ENCODE peak calls at places on chromosomes 7 and 10, in four cellular contexts. One of them, this sample, is unnamed.
A peak's percentile ranks its signal among the peaks of the same experiment; 100 is the strongest.

GRCh38 chr10:66242885-66243284 is 683.0 kb upstream of the LRRTM3 start:
- DNase-seq in CD8-positive, alpha-beta memory T cell: no peak
- DNase-seq in Panc1: no peak
- DNase-seq in A549: no peak
- DNase-seq in this sample: no peak

GRCh38 chr7:144437370-144438191 is 34.1 kb upstream of the NOBOX start:
- DNase-seq in A549: peak; percentile 63
- DNase-seq in Panc1: peak; percentile 69
- DNase-seq in CD8-positive, alpha-beta memory T cell: peak; percentile 24
- DNase-seq in this sample: peak; percentile 39

GRCh38 chr7:102167254-102167653 is 119.4 kb upstream of the SH2B2 start:
- DNase-seq in Panc1: no peak
- DNase-seq in A549: no peak
- DNase-seq in CD8-positive, alpha-beta memory T cell: no peak
- DNase-seq in this sample: no peak

GRCh38 chr7:68547181-68547580 is 1051.1 kb upstream of the AUTS2 start:
- DNase-seq in CD8-positive, alpha-beta memory T cell: no peak
- DNase-seq in A549: no peak
- DNase-seq in Panc1: no peak
- DNase-seq in this sample: no peak

GRCh38 chr7:148738737-148739535 is 40.2 kb downstream of the CUL1 start:
- DNase-seq in A549: no peak
- DNase-seq in CD8-positive, alpha-beta memory T cell: no peak
- DNase-seq in Panc1: no peak
- DNase-seq in this sample: no peak

GRCh38 chr7:19117081-19117869 is at the start of gene TWIST1:
- DNase-seq in Panc1: no peak
- DNase-seq in CD8-positive, alpha-beta memory T cell: no peak
- DNase-seq in A549: peak; percentile 41
- DNase-seq in this sample: peak; percentile 94

GRCh38 chr10:88670497-88670896 is 6.3 kb downstream of the LIPF start:
- DNase-seq in A549: no peak
- DNase-seq in CD8-positive, alpha-beta memory T cell: no peak
- DNase-seq in Panc1: no peak
- DNase-seq in this sample: no peak

GRCh38 chr10:101308051-101308450 is 45.9 kb upstream of the BTRC start:
- DNase-seq in CD8-positive, alpha-beta memory T cell: no peak
- DNase-seq in A549: no peak
- DNase-seq in Panc1: no peak
- DNase-seq in this sample: no peak

GRCh38 chr10:70974351-70974901 is 86.1 kb upstream of the PCBD1 start:
- DNase-seq in Panc1: no peak
- DNase-seq in A549: no peak
- DNase-seq in CD8-positive, alpha-beta memory T cell: no peak
- DNase-seq in this sample: peak; percentile 21

GRCh38 chr7:91557789-91558396 is 293.7 kb downstream of the FZD1 start:
- DNase-seq in CD8-positive, alpha-beta memory T cell: no peak
- DNase-seq in Panc1: no peak
- DNase-seq in A549: peak; percentile 92
- DNase-seq in this sample: peak; percentile 6

GRCh38 chr10:43078175-43078985 is 1.5 kb downstream of the RET start:
- DNase-seq in CD8-positive, alpha-beta memory T cell: no peak
- DNase-seq in A549: peak; percentile 17
- DNase-seq in Panc1: no peak
- DNase-seq in this sample: no peak

GRCh38 chr7:1393421-1393820 is 65.8 kb downstream of the MICALL2 start:
- DNase-seq in CD8-positive, alpha-beta memory T cell: no peak
- DNase-seq in Panc1: no peak
- DNase-seq in A549: no peak
- DNase-seq in this sample: no peak

GRCh38 chr10:76723781-76724336 is 913.7 kb downstream of the KCNMA1 start:
- DNase-seq in Panc1: no peak
- DNase-seq in A549: no peak
- DNase-seq in CD8-positive, alpha-beta memory T cell: no peak
- DNase-seq in this sample: no peak

GRCh38 chr10:104639595-104640338 is 1.3 kb upstream of the SORCS3 start:
- DNase-seq in CD8-positive, alpha-beta memory T cell: no peak
- DNase-seq in A549: peak; percentile 25
- DNase-seq in Panc1: no peak
- DNase-seq in this sample: no peak

GRCh38 chr10:8325417-8325980 is 271.0 kb downstream of the GATA3 start:
- DNase-seq in Panc1: no peak
- DNase-seq in A549: no peak
- DNase-seq in CD8-positive, alpha-beta memory T cell: no peak
- DNase-seq in this sample: no peak

GRCh38 chr10:44761076-44761475 is 150.1 kb upstream of the TMEM72 start:
- DNase-seq in A549: no peak
- DNase-seq in CD8-positive, alpha-beta memory T cell: no peak
- DNase-seq in Panc1: no peak
- DNase-seq in this sample: peak; percentile 50

GRCh38 chr10:53839437-53840039 is 961.5 kb downstream of the PCDH15 start:
- DNase-seq in A549: peak; percentile 21
- DNase-seq in CD8-positive, alpha-beta memory T cell: no peak
- DNase-seq in Panc1: peak; percentile 20
- DNase-seq in this sample: no peak

GRCh38 chr7:135333196-135333595 is 99.6 kb downstream of the STRA8 start:
- DNase-seq in A549: peak; percentile 36
- DNase-seq in Panc1: no peak
- DNase-seq in CD8-positive, alpha-beta memory T cell: no peak
- DNase-seq in this sample: no peak

GRCh38 chr7:149729983-149730801 is 43.2 kb downstream of the ZNF467 start:
- DNase-seq in Panc1: no peak
- DNase-seq in A549: no peak
- DNase-seq in CD8-positive, alpha-beta memory T cell: no peak
- DNase-seq in this sample: no peak

GRCh38 chr10:13890233-13890616 is 303.5 kb downstream of the PRPF18 start:
- DNase-seq in A549: no peak
- DNase-seq in CD8-positive, alpha-beta memory T cell: no peak
- DNase-seq in Panc1: no peak
- DNase-seq in this sample: no peak

GRCh38 chr10:89516149-89516832 is 19.1 kb downstream of the SLC16A12 start:
- DNase-seq in Panc1: no peak
- DNase-seq in A549: peak; percentile 27
- DNase-seq in CD8-positive, alpha-beta memory T cell: no peak
- DNase-seq in this sample: peak; percentile 58

GRCh38 chr7:65269150-65269856 is 104.4 kb upstream of the ZNF92 start:
- DNase-seq in CD8-positive, alpha-beta memory T cell: no peak
- DNase-seq in A549: peak; percentile 91
- DNase-seq in Panc1: no peak
- DNase-seq in this sample: peak; percentile 66

GRCh38 chr10:132099701-132100481 is 34.1 kb downstream of the JAKMIP3 start:
- DNase-seq in A549: no peak
- DNase-seq in CD8-positive, alpha-beta memory T cell: no peak
- DNase-seq in Panc1: no peak
- DNase-seq in this sample: no peak

GRCh38 chr7:7829667-7830066 is 111.3 kb upstream of the RPA3 start:
- DNase-seq in Panc1: no peak
- DNase-seq in CD8-positive, alpha-beta memory T cell: no peak
- DNase-seq in A549: no peak
- DNase-seq in this sample: no peak

GRCh38 chr10:76324283-76324682 is 892.9 kb downstream of the LRMDA start:
- DNase-seq in A549: no peak
- DNase-seq in CD8-positive, alpha-beta memory T cell: no peak
- DNase-seq in Panc1: no peak
- DNase-seq in this sample: no peak

GRCh38 chr7:111388912-111389311 is 173.4 kb downstream of the IMMP2L start:
- DNase-seq in CD8-positive, alpha-beta memory T cell: no peak
- DNase-seq in A549: no peak
- DNase-seq in Panc1: no peak
- DNase-seq in this sample: no peak

GRCh38 chr7:1653500-1653899 is 16.6 kb upstream of the ELFN1 start:
- DNase-seq in Panc1: no peak
- DNase-seq in CD8-positive, alpha-beta memory T cell: no peak
- DNase-seq in A549: no peak
- DNase-seq in this sample: no peak

GRCh38 chr10:54587973-54588372 is 213.1 kb downstream of the PCDH15 start:
- DNase-seq in CD8-positive, alpha-beta memory T cell: no peak
- DNase-seq in A549: no peak
- DNase-seq in Panc1: no peak
- DNase-seq in this sample: no peak

GRCh38 chr10:119597405-119598186 is 832 bp upstream of the TIAL1 start:
- DNase-seq in Panc1: no peak
- DNase-seq in CD8-positive, alpha-beta memory T cell: no peak
- DNase-seq in A549: no peak
- DNase-seq in this sample: no peak

GRCh38 chr7:99679032-99679399 is 780 bp downstream of the CYP3A5 start:
- DNase-seq in Panc1: peak; percentile 8
- DNase-seq in A549: peak; percentile 89
- DNase-seq in CD8-positive, alpha-beta memory T cell: no peak
- DNase-seq in this sample: peak; percentile 16

GRCh38 chr10:77926566-77927342 is at the start of gene DLG5:
- DNase-seq in Panc1: no peak
- DNase-seq in A549: peak; percentile 55
- DNase-seq in CD8-positive, alpha-beta memory T cell: no peak
- DNase-seq in this sample: no peak

GRCh38 chr10:1643161-1643910 is 94.0 kb downstream of the ADARB2 start:
- DNase-seq in Panc1: no peak
- DNase-seq in CD8-positive, alpha-beta memory T cell: no peak
- DNase-seq in A549: peak; percentile 9
- DNase-seq in this sample: no peak

GRCh38 chr7:114295522-114295921 is 119.1 kb upstream of the FOXP2 start:
- DNase-seq in A549: no peak
- DNase-seq in CD8-positive, alpha-beta memory T cell: no peak
- DNase-seq in Panc1: no peak
- DNase-seq in this sample: no peak

GRCh38 chr10:95260397-95260881 is 30.4 kb downstream of the PDLIM1 start:
- DNase-seq in Panc1: peak; percentile 73
- DNase-seq in A549: peak; percentile 84
- DNase-seq in CD8-positive, alpha-beta memory T cell: no peak
- DNase-seq in this sample: peak; percentile 57

GRCh38 chr7:30682131-30683083 is at the start of gene CRHR2:
- DNase-seq in A549: no peak
- DNase-seq in Panc1: no peak
- DNase-seq in CD8-positive, alpha-beta memory T cell: peak; percentile 50
- DNase-seq in this sample: no peak

GRCh38 chr10:20029523-20029922 is 213.3 kb downstream of the PLXDC2 start:
- DNase-seq in CD8-positive, alpha-beta memory T cell: no peak
- DNase-seq in Panc1: no peak
- DNase-seq in A549: no peak
- DNase-seq in this sample: no peak

GRCh38 chr7:56007167-56007652 is 42.8 kb downstream of the NIPSNAP2 start:
- DNase-seq in CD8-positive, alpha-beta memory T cell: no peak
- DNase-seq in A549: peak; percentile 26
- DNase-seq in Panc1: no peak
- DNase-seq in this sample: peak; percentile 24

DNA sequence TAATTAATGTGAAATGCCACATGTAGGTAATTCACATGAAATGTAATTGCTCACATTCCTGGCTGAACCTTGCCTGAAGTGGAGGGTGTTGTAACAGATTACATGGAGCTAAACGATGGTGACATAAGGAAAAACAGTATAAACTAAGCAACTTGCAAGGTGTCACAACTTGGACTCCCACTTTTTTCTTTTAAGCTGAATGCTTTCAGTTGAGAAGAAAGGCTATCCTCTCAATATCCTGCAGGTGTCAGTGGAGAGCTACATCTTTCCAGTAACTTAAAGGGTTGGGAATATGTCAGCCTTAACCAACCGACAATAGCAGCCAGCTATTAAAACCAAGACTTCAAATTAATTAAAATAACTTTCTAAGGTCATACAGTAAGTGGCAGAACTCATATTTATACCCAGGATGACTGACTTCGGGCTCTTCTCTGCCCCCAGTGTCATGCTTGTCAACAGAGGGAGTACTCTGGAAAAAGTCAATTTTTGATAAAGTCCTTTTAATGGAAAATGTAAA is 33.7 kb downstream of the NRBF2 start:
- DNase-seq in A549: peak; percentile 84
- DNase-seq in Panc1: peak; percentile 57
- DNase-seq in CD8-positive, alpha-beta memory T cell: peak; percentile 48
- DNase-seq in this sample: peak; percentile 46
- H3K4me3 ChIP-seq in A549: no peak overlapping the region
- H3K4me3 ChIP-seq in Panc1: no peak overlapping the region
- H3K4me3 ChIP-seq in CD8-positive, alpha-beta memory T cell: no peak overlapping the region
- H3K4me3 ChIP-seq in this sample: no peak overlapping the region

DNA sequence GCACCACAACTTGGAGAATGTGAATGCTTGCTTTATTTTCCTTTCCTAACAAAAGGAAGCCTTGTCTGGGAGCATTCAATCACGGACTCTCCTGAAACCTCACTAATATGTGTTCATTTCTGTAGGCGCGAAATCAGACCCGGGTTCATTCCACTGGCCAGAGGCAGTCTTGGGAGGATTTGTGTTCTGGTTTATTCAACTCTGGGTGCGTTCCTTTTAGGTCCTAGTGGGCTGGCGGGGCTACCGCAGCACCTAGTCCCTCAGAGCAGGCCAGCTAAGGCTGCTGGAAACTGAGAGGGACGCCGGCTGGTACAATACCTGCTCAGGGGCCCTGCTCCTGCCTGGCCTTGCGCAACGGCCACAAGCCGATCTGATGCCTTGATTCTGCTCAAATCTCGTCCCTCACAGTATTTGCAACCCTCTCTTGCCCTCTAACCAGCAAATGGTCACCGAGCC is 7.5 kb downstream of the HOXA4 start:
- DNase-seq in CD8-positive, alpha-beta memory T cell: no peak
- DNase-seq in A549: no peak
- DNase-seq in Panc1: no peak
- DNase-seq in this sample: no peak
- H3K4me3 ChIP-seq in CD8-positive, alpha-beta memory T cell: no peak overlapping the region
- H3K4me3 ChIP-seq in A549: peak overlapping the region; percentile 57
- H3K4me3 ChIP-seq in Panc1: peak overlapping the region; percentile 51
- H3K4me3 ChIP-seq in this sample: no peak overlapping the region

GRCh38 chr10:122376364-122376961 is 2.0 kb downstream of the PLEKHA1 start:
- DNase-seq in A549: no peak
- DNase-seq in Panc1: no peak
- DNase-seq in CD8-positive, alpha-beta memory T cell: no peak
- DNase-seq in this sample: no peak
- H3K4me3 ChIP-seq in A549: no peak overlapping the region
- H3K4me3 ChIP-seq in Panc1: peak overlapping the region; percentile 90
- H3K4me3 ChIP-seq in CD8-positive, alpha-beta memory T cell: no peak overlapping the region
- H3K4me3 ChIP-seq in this sample: no peak overlapping the region

GRCh38 chr10:68560916-68561691 is 967 bp downstream of the TET1 start:
- DNase-seq in Panc1: no peak
- DNase-seq in CD8-positive, alpha-beta memory T cell: no peak
- DNase-seq in A549: no peak
- DNase-seq in this sample: no peak

GRCh38 chr10:68560201-68560915 is at the start of gene TET1:
- DNase-seq in Panc1: no peak
- DNase-seq in CD8-positive, alpha-beta memory T cell: peak; percentile 19
- DNase-seq in A549: peak; percentile 61
- DNase-seq in this sample: no peak

GRCh38 chr10:68559872-68560200 is 301 bp upstream of the TET1 start:
- DNase-seq in A549: no peak
- DNase-seq in Panc1: no peak
- DNase-seq in CD8-positive, alpha-beta memory T cell: no peak
- DNase-seq in this sample: no peak

GRCh38 chr10:68562666-68563522 is 2.8 kb downstream of the TET1 start:
- DNase-seq in CD8-positive, alpha-beta memory T cell: no peak
- DNase-seq in A549: no peak
- DNase-seq in Panc1: no peak
- DNase-seq in this sample: no peak

GRCh38 chr10:68561804-68562649 is 1.9 kb downstream of the TET1 start:
- DNase-seq in Panc1: no peak
- DNase-seq in A549: no peak
- DNase-seq in CD8-positive, alpha-beta memory T cell: no peak
- DNase-seq in this sample: no peak
- H3K4me3 ChIP-seq in Panc1: peak overlapping the region; percentile 62
- H3K4me3 ChIP-seq in A549: no peak overlapping the region
- H3K4me3 ChIP-seq in CD8-positive, alpha-beta memory T cell: no peak overlapping the region
- H3K4me3 ChIP-seq in this sample: peak overlapping the region; percentile 90

This sample was measured in HFF-Myc.